ENCODE peak calls at places on chromosomes 6 and 20, in seven cellular contexts. One of them, this sample, is unnamed.

GRCh38 chr6:158780963-158781691 is 38.0 kb downstream of the EZR start:
- DNase-seq in stomach: peak
- DNase-seq in ovary: no peak
- DNase-seq in suprapubic skin: no peak
- DNase-seq in SK-N-SH: no peak
- DNase-seq in HepG2: no peak
- DNase-seq in A549: no peak
- DNase-seq in this sample: peak

GRCh38 chr6:167113935-167114910 is 8.7 kb upstream of the CCR6 start:
- DNase-seq in stomach: no peak
- DNase-seq in ovary: no peak
- DNase-seq in suprapubic skin: no peak
- DNase-seq in SK-N-SH: peak
- DNase-seq in HepG2: no peak
- DNase-seq in A549: no peak
- DNase-seq in this sample: peak

GRCh38 chr6:53961679-53962370 is 149.4 kb upstream of the MLIP start:
- DNase-seq in stomach: no peak
- DNase-seq in ovary: no peak
- DNase-seq in suprapubic skin: no peak
- DNase-seq in SK-N-SH: no peak
- DNase-seq in HepG2: no peak
- DNase-seq in A549: peak
- DNase-seq in this sample: no peak

GRCh38 chr6:168166627-168167026 is 87.6 kb upstream of the FRMD1 start:
- DNase-seq in stomach: no peak
- DNase-seq in ovary: no peak
- DNase-seq in suprapubic skin: no peak
- DNase-seq in SK-N-SH: no peak
- DNase-seq in HepG2: no peak
- DNase-seq in A549: no peak
- DNase-seq in this sample: no peak

GRCh38 chr20:48720256-48721020 is 107.4 kb downstream of the PREX1 start:
- DNase-seq in stomach: no peak
- DNase-seq in ovary: no peak
- DNase-seq in suprapubic skin: no peak
- DNase-seq in SK-N-SH: no peak
- DNase-seq in HepG2: no peak
- DNase-seq in A549: no peak
- DNase-seq in this sample: no peak

GRCh38 chr20:35320396-35321126 is 28.3 kb upstream of the FAM83C start:
- DNase-seq in stomach: no peak
- DNase-seq in ovary: no peak
- DNase-seq in suprapubic skin: no peak
- DNase-seq in SK-N-SH: no peak
- DNase-seq in HepG2: peak
- DNase-seq in A549: peak
- DNase-seq in this sample: no peak

GRCh38 chr6:33430991-33431879 is 11.4 kb downstream of the SYNGAP1 start:
- DNase-seq in stomach: peak
- DNase-seq in ovary: peak
- DNase-seq in suprapubic skin: no peak
- DNase-seq in SK-N-SH: peak
- DNase-seq in HepG2: peak
- DNase-seq in A549: peak
- DNase-seq in this sample: peak

GRCh38 chr20:52004720-52005119 is 186.9 kb downstream of the ZFP64 start:
- DNase-seq in stomach: no peak
- DNase-seq in ovary: no peak
- DNase-seq in suprapubic skin: no peak
- DNase-seq in SK-N-SH: no peak
- DNase-seq in HepG2: no peak
- DNase-seq in A549: no peak
- DNase-seq in this sample: no peak

GRCh38 chr6:167998206-167998605 is 735 bp downstream of the KIF25 start:
- DNase-seq in stomach: no peak
- DNase-seq in ovary: no peak
- DNase-seq in suprapubic skin: no peak
- DNase-seq in SK-N-SH: no peak
- DNase-seq in HepG2: no peak
- DNase-seq in A549: no peak
- DNase-seq in this sample: no peak

GRCh38 chr6:158665332-158665731 is 15.5 kb downstream of the SYTL3 start:
- DNase-seq in stomach: no peak
- DNase-seq in ovary: no peak
- DNase-seq in suprapubic skin: no peak
- DNase-seq in SK-N-SH: no peak
- DNase-seq in HepG2: no peak
- DNase-seq in A549: no peak
- DNase-seq in this sample: no peak

GRCh38 chr6:94389218-94389617 is 969.9 kb upstream of the EPHA7 start:
- DNase-seq in stomach: no peak
- DNase-seq in ovary: no peak
- DNase-seq in suprapubic skin: no peak
- DNase-seq in SK-N-SH: no peak
- DNase-seq in HepG2: no peak
- DNase-seq in A549: no peak
- DNase-seq in this sample: no peak

GRCh38 chr6:142376115-142376514 is 74.3 kb downstream of the ADGRG6 start:
- DNase-seq in stomach: no peak
- DNase-seq in ovary: no peak
- DNase-seq in suprapubic skin: no peak
- DNase-seq in SK-N-SH: no peak
- DNase-seq in HepG2: peak
- DNase-seq in A549: peak
- DNase-seq in this sample: no peak

GRCh38 chr6:167796668-167797031 is 30.1 kb upstream of the AFDN start:
- DNase-seq in stomach: no peak
- DNase-seq in ovary: no peak
- DNase-seq in suprapubic skin: no peak
- DNase-seq in SK-N-SH: no peak
- DNase-seq in HepG2: no peak
- DNase-seq in A549: no peak
- DNase-seq in this sample: peak

GRCh38 chr20:33030569-33030968 is 879 bp upstream of the BPIFB6 start:
- DNase-seq in stomach: no peak
- DNase-seq in ovary: no peak
- DNase-seq in suprapubic skin: no peak
- DNase-seq in SK-N-SH: no peak
- DNase-seq in HepG2: no peak
- DNase-seq in A549: no peak
- DNase-seq in this sample: no peak

GRCh38 chr20:2695206-2695983 is 2.8 kb downstream of the EBF4 start:
- DNase-seq in stomach: peak
- DNase-seq in ovary: no peak
- DNase-seq in suprapubic skin: peak
- DNase-seq in SK-N-SH: no peak
- DNase-seq in HepG2: no peak
- DNase-seq in A549: no peak
- DNase-seq in this sample: no peak

GRCh38 chr20:47691632-47692031 is 93.6 kb downstream of the SULF2 start:
- DNase-seq in stomach: no peak
- DNase-seq in ovary: no peak
- DNase-seq in suprapubic skin: no peak
- DNase-seq in SK-N-SH: no peak
- DNase-seq in HepG2: no peak
- DNase-seq in A549: no peak
- DNase-seq in this sample: no peak

GRCh38 chr20:32623667-32624157 is 38.6 kb upstream of the NOL4L start:
- DNase-seq in stomach: peak
- DNase-seq in ovary: no peak
- DNase-seq in suprapubic skin: no peak
- DNase-seq in SK-N-SH: no peak
- DNase-seq in HepG2: no peak
- DNase-seq in A549: no peak
- DNase-seq in this sample: no peak

GRCh38 chr6:63816401-63816975 is 180.9 kb downstream of the PHF3 start:
- DNase-seq in stomach: no peak
- DNase-seq in ovary: no peak
- DNase-seq in suprapubic skin: no peak
- DNase-seq in SK-N-SH: no peak
- DNase-seq in HepG2: no peak
- DNase-seq in A549: no peak
- DNase-seq in this sample: no peak

GRCh38 chr20:62301773-62302340 is 940 bp upstream of the ADRM1 start:
- DNase-seq in stomach: peak
- DNase-seq in ovary: peak
- DNase-seq in suprapubic skin: peak
- DNase-seq in SK-N-SH: peak
- DNase-seq in HepG2: peak
- DNase-seq in A549: peak
- DNase-seq in this sample: peak
- TF ChIP-seq EP300 in stomach: no peak
- TF ChIP-seq EP300 in ovary: no peak
- TF ChIP-seq EP300 in suprapubic skin: no peak
- TF ChIP-seq EP300 in SK-N-SH: no peak
- TF ChIP-seq EP300 in HepG2: peak
- TF ChIP-seq EP300 in A549: no peak
- TF ChIP-seq EP300 in this sample: no peak

DNA sequence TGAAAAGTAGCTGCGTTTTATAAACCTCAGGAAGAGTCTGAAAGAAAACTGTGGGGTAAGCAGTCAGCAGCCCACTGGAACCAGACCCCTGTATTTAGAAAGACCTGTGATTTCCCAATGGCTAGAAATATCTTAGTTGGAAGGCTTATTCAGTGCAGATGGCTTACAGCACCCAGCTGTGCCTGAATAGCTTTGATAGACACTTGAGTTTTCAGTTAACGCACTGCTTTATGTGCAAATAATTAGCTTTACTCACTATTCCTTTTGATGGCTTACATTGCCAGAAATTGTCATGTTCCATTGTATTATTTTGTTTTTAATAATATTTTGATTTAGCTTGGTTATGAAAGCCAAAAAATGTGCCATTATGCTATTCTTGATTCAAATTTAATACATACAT is 465.3 kb upstream of the SYNCRIP start:
- DNase-seq in stomach: no peak
- DNase-seq in ovary: no peak
- DNase-seq in suprapubic skin: no peak
- DNase-seq in SK-N-SH: no peak
- DNase-seq in HepG2: no peak
- DNase-seq in A549: no peak
- DNase-seq in this sample: no peak
- TF ChIP-seq EP300 in stomach: no peak
- TF ChIP-seq EP300 in ovary: no peak
- TF ChIP-seq EP300 in suprapubic skin: no peak
- TF ChIP-seq EP300 in SK-N-SH: no peak
- TF ChIP-seq EP300 in HepG2: no peak
- TF ChIP-seq EP300 in A549: no peak
- TF ChIP-seq EP300 in this sample: no peak

DNA sequence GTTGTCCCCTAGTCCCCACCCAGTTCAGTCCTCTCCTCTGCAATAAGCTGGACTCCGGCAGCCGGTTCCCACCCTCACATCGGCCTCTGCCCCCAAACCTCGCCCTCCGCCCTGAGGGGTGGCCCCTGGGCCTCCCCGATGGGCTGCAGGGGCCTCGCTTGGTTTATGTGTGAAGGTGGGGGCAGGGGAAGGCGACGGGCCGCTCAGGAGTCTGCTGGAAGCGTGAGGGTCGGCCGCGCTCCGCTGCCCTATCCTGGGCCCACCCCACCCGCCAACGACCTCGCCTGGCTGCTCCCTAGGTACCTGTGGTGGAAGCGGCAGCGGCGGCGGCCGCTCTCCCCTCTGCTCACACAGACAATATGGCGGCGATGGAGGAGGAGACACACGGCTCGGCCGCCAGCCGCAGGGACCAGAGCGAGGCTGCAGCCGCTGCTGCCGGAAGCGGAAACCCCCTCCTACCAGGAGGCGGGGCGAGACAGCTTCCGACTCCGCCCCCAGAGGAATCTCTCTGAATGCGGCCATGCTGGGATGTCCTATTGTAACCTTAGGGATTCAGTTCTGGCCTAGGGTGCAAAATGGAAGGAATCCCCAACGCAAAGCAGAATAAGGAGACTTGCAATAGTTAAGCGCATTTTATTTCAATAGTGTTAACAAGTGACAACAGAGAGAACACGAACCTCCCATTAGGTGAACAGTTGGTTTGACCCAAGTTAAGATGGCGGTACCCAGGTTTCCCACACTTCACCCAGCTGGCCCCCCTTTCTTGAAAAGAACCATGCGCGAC is at the start of gene CSNK2A1:
- DNase-seq in stomach: peak
- DNase-seq in ovary: peak
- DNase-seq in suprapubic skin: peak
- DNase-seq in SK-N-SH: peak
- DNase-seq in HepG2: peak
- DNase-seq in A549: peak
- DNase-seq in this sample: peak
- TF ChIP-seq EP300 in stomach: no peak
- TF ChIP-seq EP300 in ovary: no peak
- TF ChIP-seq EP300 in suprapubic skin: no peak
- TF ChIP-seq EP300 in SK-N-SH: peak
- TF ChIP-seq EP300 in HepG2: peak
- TF ChIP-seq EP300 in A549: no peak
- TF ChIP-seq EP300 in this sample: no peak

GRCh38 chr20:10848810-10849370 is 175.1 kb upstream of the JAG1 start:
- DNase-seq in stomach: no peak
- DNase-seq in ovary: peak
- DNase-seq in suprapubic skin: peak
- DNase-seq in SK-N-SH: no peak
- DNase-seq in HepG2: peak
- DNase-seq in A549: peak
- DNase-seq in this sample: peak
- TF ChIP-seq EP300 in stomach: no peak
- TF ChIP-seq EP300 in ovary: no peak
- TF ChIP-seq EP300 in suprapubic skin: no peak
- TF ChIP-seq EP300 in SK-N-SH: no peak
- TF ChIP-seq EP300 in HepG2: peak
- TF ChIP-seq EP300 in A549: peak
- TF ChIP-seq EP300 in this sample: no peak

GRCh38 chr6:30461055-30461454 is 28.3 kb upstream of the HLA-E start:
- DNase-seq in stomach: no peak
- DNase-seq in ovary: no peak
- DNase-seq in suprapubic skin: no peak
- DNase-seq in SK-N-SH: no peak
- DNase-seq in HepG2: no peak
- DNase-seq in A549: no peak
- DNase-seq in this sample: no peak
- TF ChIP-seq EP300 in stomach: no peak
- TF ChIP-seq EP300 in ovary: no peak
- TF ChIP-seq EP300 in suprapubic skin: no peak
- TF ChIP-seq EP300 in SK-N-SH: no peak
- TF ChIP-seq EP300 in HepG2: no peak
- TF ChIP-seq EP300 in A549: no peak
- TF ChIP-seq EP300 in this sample: no peak